ENCODE peak calls at places on chromosomes 1 and 21, in five cellular contexts. One of them, this sample, is unnamed.

GRCh38 chr21:31986035-31986856 is 113.4 kb downstream of the HUNK start:
- DNase-seq in fibroblast of mammary gland: no peak
- DNase-seq in AG04450: no peak
- DNase-seq in foreskin fibroblast: no peak
- DNase-seq in GM12864: no peak
- DNase-seq in this sample: no peak

GRCh38 chr1:2532485-2533160 is 2.6 kb upstream of the HES5 start:
- DNase-seq in fibroblast of mammary gland: no peak
- DNase-seq in AG04450: no peak
- DNase-seq in foreskin fibroblast: no peak
- DNase-seq in GM12864: no peak
- DNase-seq in this sample: no peak

GRCh38 chr1:89908993-89909436 is 85.9 kb upstream of the ZNF326 start:
- DNase-seq in fibroblast of mammary gland: peak; percentile 79
- DNase-seq in AG04450: no peak
- DNase-seq in foreskin fibroblast: peak; percentile 77
- DNase-seq in GM12864: no peak
- DNase-seq in this sample: no peak

GRCh38 chr1:56494306-56494705 is 85.1 kb downstream of the PLPP3 start:
- DNase-seq in fibroblast of mammary gland: no peak
- DNase-seq in AG04450: no peak
- DNase-seq in foreskin fibroblast: no peak
- DNase-seq in GM12864: no peak
- DNase-seq in this sample: no peak

GRCh38 chr1:112788561-112788960 is 73.4 kb upstream of the PPM1J start:
- DNase-seq in fibroblast of mammary gland: peak; percentile 49
- DNase-seq in AG04450: peak; percentile 20
- DNase-seq in foreskin fibroblast: peak; percentile 72
- DNase-seq in GM12864: no peak
- DNase-seq in this sample: no peak

GRCh38 chr1:92484472-92485373 is 2.0 kb downstream of the GFI1 start:
- DNase-seq in fibroblast of mammary gland: no peak
- DNase-seq in AG04450: no peak
- DNase-seq in foreskin fibroblast: peak; percentile 49
- DNase-seq in GM12864: no peak
- DNase-seq in this sample: no peak

GRCh38 chr1:116474921-116475849 is 95.6 kb downstream of the CD58 start:
- DNase-seq in fibroblast of mammary gland: no peak
- DNase-seq in AG04450: no peak
- DNase-seq in foreskin fibroblast: no peak
- DNase-seq in GM12864: no peak
- DNase-seq in this sample: peak; percentile 92

GRCh38 chr1:27049607-27050006 is 37.0 kb upstream of the TENT5B start:
- DNase-seq in fibroblast of mammary gland: no peak
- DNase-seq in AG04450: no peak
- DNase-seq in foreskin fibroblast: no peak
- DNase-seq in GM12864: no peak
- DNase-seq in this sample: no peak

GRCh38 chr21:46004168-46004861 is 22.7 kb downstream of the COL6A1 start:
- DNase-seq in fibroblast of mammary gland: no peak
- DNase-seq in AG04450: no peak
- DNase-seq in foreskin fibroblast: peak; percentile 12
- DNase-seq in GM12864: no peak
- DNase-seq in this sample: no peak

GRCh38 chr1:246416261-246416660 is 90.8 kb downstream of the SMYD3 start:
- DNase-seq in fibroblast of mammary gland: peak; percentile 67
- DNase-seq in AG04450: no peak
- DNase-seq in foreskin fibroblast: no peak
- DNase-seq in GM12864: no peak
- DNase-seq in this sample: no peak

GRCh38 chr1:210293191-210293607 is 35.5 kb upstream of the HHAT start:
- DNase-seq in fibroblast of mammary gland: peak; percentile 95
- DNase-seq in AG04450: peak; percentile 59
- DNase-seq in foreskin fibroblast: peak; percentile 87
- DNase-seq in GM12864: no peak
- DNase-seq in this sample: no peak

GRCh38 chr1:37931148-37931492 is 15.7 kb downstream of the INPP5B start:
- DNase-seq in fibroblast of mammary gland: no peak
- DNase-seq in AG04450: no peak
- DNase-seq in foreskin fibroblast: no peak
- DNase-seq in GM12864: no peak
- DNase-seq in this sample: no peak

GRCh38 chr1:117658676-117659075 is 52.8 kb downstream of the TENT5C start:
- DNase-seq in fibroblast of mammary gland: no peak
- DNase-seq in AG04450: no peak
- DNase-seq in foreskin fibroblast: no peak
- DNase-seq in GM12864: peak; percentile 79
- DNase-seq in this sample: no peak

GRCh38 chr1:199287632-199288031 is 648.8 kb downstream of the PTPRC start:
- DNase-seq in fibroblast of mammary gland: peak; percentile 18
- DNase-seq in AG04450: no peak
- DNase-seq in foreskin fibroblast: peak; percentile 49
- DNase-seq in GM12864: no peak
- DNase-seq in this sample: no peak
- TF ChIP-seq CTCF in fibroblast of mammary gland: no peak
- TF ChIP-seq CTCF in AG04450: no peak
- TF ChIP-seq CTCF in foreskin fibroblast: no peak
- TF ChIP-seq CTCF in GM12864: no peak
- TF ChIP-seq CTCF in this sample: no peak

GRCh38 chr1:231954751-231955150 is 328.2 kb downstream of the DISC1 start:
- DNase-seq in fibroblast of mammary gland: no peak
- DNase-seq in AG04450: no peak
- DNase-seq in foreskin fibroblast: no peak
- DNase-seq in GM12864: no peak
- DNase-seq in this sample: no peak

GRCh38 chr1:231951399-231951798 is 324.8 kb downstream of the DISC1 start:
- DNase-seq in fibroblast of mammary gland: peak; percentile 65
- DNase-seq in AG04450: no peak
- DNase-seq in foreskin fibroblast: peak; percentile 81
- DNase-seq in GM12864: no peak
- DNase-seq in this sample: no peak

GRCh38 chr1:231950732-231951131 is 324.1 kb downstream of the DISC1 start:
- DNase-seq in fibroblast of mammary gland: no peak
- DNase-seq in AG04450: no peak
- DNase-seq in foreskin fibroblast: no peak
- DNase-seq in GM12864: no peak
- DNase-seq in this sample: no peak

GRCh38 chr1:231949277-231950122 is 322.9 kb downstream of the DISC1 start:
- DNase-seq in fibroblast of mammary gland: no peak
- DNase-seq in AG04450: no peak
- DNase-seq in foreskin fibroblast: no peak
- DNase-seq in GM12864: no peak
- DNase-seq in this sample: no peak
- TF ChIP-seq CTCF in fibroblast of mammary gland: no peak
- TF ChIP-seq CTCF in AG04450: peak; percentile 16
- TF ChIP-seq CTCF in foreskin fibroblast: no peak
- TF ChIP-seq CTCF in GM12864: no peak
- TF ChIP-seq CTCF in this sample: no peak

GRCh38 chr1:156924478-156925153 is 4.2 kb downstream of the LRRC71 start:
- DNase-seq in fibroblast of mammary gland: no peak
- DNase-seq in AG04450: no peak
- DNase-seq in foreskin fibroblast: no peak
- DNase-seq in GM12864: no peak
- DNase-seq in this sample: no peak
- TF ChIP-seq CTCF in fibroblast of mammary gland: no peak
- TF ChIP-seq CTCF in AG04450: no peak
- TF ChIP-seq CTCF in foreskin fibroblast: no peak
- TF ChIP-seq CTCF in GM12864: no peak
- TF ChIP-seq CTCF in this sample: no peak

GRCh38 chr1:228041316-228041715 is 34.5 kb downstream of the WNT3A start:
- DNase-seq in fibroblast of mammary gland: no peak
- DNase-seq in AG04450: no peak
- DNase-seq in foreskin fibroblast: no peak
- DNase-seq in GM12864: no peak
- DNase-seq in this sample: no peak
- TF ChIP-seq CTCF in fibroblast of mammary gland: no peak
- TF ChIP-seq CTCF in AG04450: no peak
- TF ChIP-seq CTCF in foreskin fibroblast: no peak
- TF ChIP-seq CTCF in GM12864: no peak
- TF ChIP-seq CTCF in this sample: no peak

This sample was measured in epithelial cell of proximal tubule.